ENCODE peak calls at places on chromosomes 13 and 19, in seven cellular contexts. One of them, this sample, is unnamed.

GRCh38 chr13:53020764-53021332 is 7.8 kb upstream of the OLFM4 start:
- DNase-seq in C1 segment of cervical spinal cord: no peak
- DNase-seq in RWPE2: no peak
- DNase-seq in hepatocyte: no peak
- DNase-seq in anterior cingulate cortex: no peak
- DNase-seq in body of pancreas: no peak
- DNase-seq in CD8-positive, alpha-beta T cell: no peak
- DNase-seq in this sample: no peak

GRCh38 chr13:87128006-87128405 is 543.2 kb upstream of the SLITRK5 start:
- DNase-seq in C1 segment of cervical spinal cord: peak
- DNase-seq in body of pancreas: no peak
- DNase-seq in anterior cingulate cortex: peak
- DNase-seq in hepatocyte: no peak
- DNase-seq in CD8-positive, alpha-beta T cell: no peak
- DNase-seq in RWPE2: no peak
- DNase-seq in this sample: peak

GRCh38 chr13:51795419-51795818 is 8.5 kb downstream of the DHRS12 start:
- DNase-seq in body of pancreas: no peak
- DNase-seq in hepatocyte: no peak
- DNase-seq in anterior cingulate cortex: no peak
- DNase-seq in RWPE2: no peak
- DNase-seq in CD8-positive, alpha-beta T cell: no peak
- DNase-seq in C1 segment of cervical spinal cord: no peak
- DNase-seq in this sample: no peak

GRCh38 chr13:99280166-99280565 is 22.0 kb upstream of the GPR18 start:
- DNase-seq in RWPE2: no peak
- DNase-seq in CD8-positive, alpha-beta T cell: no peak
- DNase-seq in C1 segment of cervical spinal cord: no peak
- DNase-seq in body of pancreas: no peak
- DNase-seq in anterior cingulate cortex: no peak
- DNase-seq in hepatocyte: no peak
- DNase-seq in this sample: no peak

GRCh38 chr13:94058821-94059360 is 420.6 kb downstream of the DCT start:
- DNase-seq in RWPE2: no peak
- DNase-seq in body of pancreas: no peak
- DNase-seq in CD8-positive, alpha-beta T cell: no peak
- DNase-seq in C1 segment of cervical spinal cord: no peak
- DNase-seq in anterior cingulate cortex: no peak
- DNase-seq in hepatocyte: no peak
- DNase-seq in this sample: no peak

GRCh38 chr13:44870456-44870929 is 118.8 kb downstream of the NUFIP1 start:
- DNase-seq in anterior cingulate cortex: no peak
- DNase-seq in hepatocyte: no peak
- DNase-seq in RWPE2: no peak
- DNase-seq in CD8-positive, alpha-beta T cell: no peak
- DNase-seq in body of pancreas: peak
- DNase-seq in C1 segment of cervical spinal cord: no peak
- DNase-seq in this sample: no peak

GRCh38 chr19:49011194-49011593 is 5.7 kb downstream of the LHB start:
- DNase-seq in RWPE2: no peak
- DNase-seq in anterior cingulate cortex: no peak
- DNase-seq in C1 segment of cervical spinal cord: no peak
- DNase-seq in CD8-positive, alpha-beta T cell: no peak
- DNase-seq in body of pancreas: no peak
- DNase-seq in hepatocyte: no peak
- DNase-seq in this sample: no peak

GRCh38 chr13:114283581-114283980 is 2.2 kb downstream of the UPF3A start:
- DNase-seq in CD8-positive, alpha-beta T cell: no peak
- DNase-seq in hepatocyte: peak
- DNase-seq in body of pancreas: no peak
- DNase-seq in C1 segment of cervical spinal cord: no peak
- DNase-seq in RWPE2: no peak
- DNase-seq in anterior cingulate cortex: no peak
- DNase-seq in this sample: no peak

GRCh38 chr19:38669532-38669931 is 22.1 kb downstream of the ACTN4 start:
- DNase-seq in CD8-positive, alpha-beta T cell: peak
- DNase-seq in C1 segment of cervical spinal cord: no peak
- DNase-seq in hepatocyte: no peak
- DNase-seq in anterior cingulate cortex: no peak
- DNase-seq in RWPE2: no peak
- DNase-seq in body of pancreas: no peak
- DNase-seq in this sample: no peak

GRCh38 chr13:107203146-107203847 is 635.4 kb upstream of the ARGLU1 start:
- DNase-seq in RWPE2: no peak
- DNase-seq in body of pancreas: no peak
- DNase-seq in anterior cingulate cortex: no peak
- DNase-seq in CD8-positive, alpha-beta T cell: no peak
- DNase-seq in C1 segment of cervical spinal cord: no peak
- DNase-seq in hepatocyte: peak
- DNase-seq in this sample: no peak

GRCh38 chr19:31262673-31263308 is 86.4 kb downstream of the TSHZ3 start:
- DNase-seq in RWPE2: no peak
- DNase-seq in body of pancreas: no peak
- DNase-seq in hepatocyte: no peak
- DNase-seq in C1 segment of cervical spinal cord: no peak
- DNase-seq in CD8-positive, alpha-beta T cell: no peak
- DNase-seq in anterior cingulate cortex: no peak
- DNase-seq in this sample: no peak

GRCh38 chr13:25203256-25203794 is 31.2 kb upstream of the AMER2 start:
- DNase-seq in CD8-positive, alpha-beta T cell: no peak
- DNase-seq in C1 segment of cervical spinal cord: peak
- DNase-seq in anterior cingulate cortex: no peak
- DNase-seq in hepatocyte: no peak
- DNase-seq in RWPE2: no peak
- DNase-seq in body of pancreas: no peak
- DNase-seq in this sample: no peak